ENCODE peak calls at places on chromosomes 5 and 9, in ten cellular contexts. D is D721Med; Y is A172; C is stimulated activated CD8-positive, alpha-beta memory T cell treated with anti-CD3 and anti-CD28 coated beads, Interleukin-4, amount 100 ng/mL, for 24 hours; F is activated CD4-positive, alpha-beta T cell treated with anti-CD3 and anti-CD28 coated beads for 24 hours; J is SK-N-MC; H is germinal center; T is epithelial cell of proximal tubule; X is CD8-positive, alpha-beta memory T cell; P is activated CD8-positive, alpha-beta memory T cell treated with anti-CD3 and anti-CD28 coated beads for 48 hours. E is an unnamed sample.

GRCh38 chr5:1480217-1480616 is 35.0 kb upstream of the SLC6A3 start:
- DNase-seq in H (no peak), D (no peak), F (no peak), P (no peak), Y (no peak), T (no peak), X (no peak), J (no peak), C (no peak), E (no peak)

GRCh38 chr5:172931001-172931536 is 28.2 kb upstream of the RPL26L1 start:
- DNase-seq in H (no peak), F (no peak), X (no peak), J (no peak), D (no peak), Y (peak), T (peak), P (no peak), C (no peak), E (peak)

GRCh38 chr5:104171958-104172357 is 609.4 kb upstream of the NUDT12 start:
- DNase-seq in P (no peak), X (no peak), D (no peak), H (no peak), F (no peak), J (no peak), T (no peak), Y (peak), C (no peak), E (no peak)

GRCh38 chr5:124617787-124618186 is 128.7 kb downstream of the ZNF608 start:
- DNase-seq in D (no peak), P (no peak), X (no peak), H (no peak), T (no peak), Y (no peak), F (no peak), J (no peak), C (no peak), E (no peak)

GRCh38 chr9:99660191-99660636 is 161.5 kb upstream of the NR4A3 start:
- DNase-seq in X (no peak), H (peak), Y (no peak), J (no peak), D (no peak), T (no peak), F (no peak), C (no peak), P (no peak), E (no peak)

GRCh38 chr9:132506907-132507669 is 75.3 kb upstream of the BARHL1 start:
- DNase-seq in D (no peak), H (no peak), Y (no peak), X (peak), P (no peak), J (no peak), T (no peak), C (no peak), F (no peak), E (no peak)

GRCh38 chr5:172943283-172943841 is 15.9 kb upstream of the RPL26L1 start:
- DNase-seq in C (no peak), F (no peak), J (peak), D (no peak), T (no peak), H (no peak), X (peak), P (no peak), Y (peak), E (peak)

GRCh38 chr5:130528474-130528873 is 624.2 kb downstream of the CHSY3 start:
- DNase-seq in T (no peak), H (no peak), J (no peak), P (no peak), F (no peak), Y (peak), D (no peak), C (no peak), X (no peak), E (no peak)

GRCh38 chr5:170479484-170479883 is 24.3 kb upstream of the KCNIP1 start:
- DNase-seq in T (peak), D (no peak), C (no peak), X (no peak), H (no peak), J (no peak), F (no peak), P (no peak), Y (peak), E (no peak)

GRCh38 chr5:137696481-137696880 is 39.4 kb downstream of the KLHL3 start:
- DNase-seq in D (no peak), T (no peak), X (no peak), C (peak), Y (no peak), F (peak), J (no peak), P (no peak), H (no peak), E (no peak)